ENCODE peak calls at places on chromosomes 13 and 19, in seven cellular contexts. X is psoas muscle, T is dorsolateral prefrontal cortex, L is stomach, M is PC-3, E is AG09309, Z is heart right ventricle. W is an unnamed sample.
A peak's percentile ranks its signal among the peaks of the same experiment; 100 is the strongest.

GRCh38 chr13:99380402-99380801 is 73.2 kb upstream of the GPR183 start:
- DNase-seq in X (no peak), T (no peak), L (no peak), M (no peak), E (no peak), Z (no peak), W (no peak)

GRCh38 chr19:55082023-55082851 is 6.6 kb downstream of the EPS8L1 start:
- DNase-seq in X (no peak), T (no peak), L (no peak), M (peak; percentile 37), E (no peak), Z (peak; percentile 47), W (no peak)

GRCh38 chr13:96093296-96094006 is 3.5 kb downstream of the HS6ST3 start:
- DNase-seq in X (no peak), T (no peak), L (no peak), M (peak; percentile 37), E (no peak), Z (no peak), W (no peak)

GRCh38 chr19:34662919-34663318 is 14.0 kb downstream of the SCGB2B2 start:
- DNase-seq in X (no peak), T (no peak), L (no peak), M (peak; percentile 36), E (no peak), Z (no peak), W (peak; percentile 29)

GRCh38 chr13:39317284-39317683 is 279.0 kb downstream of the NHLRC3 start:
- DNase-seq in X (peak; percentile 47), T (peak; percentile 32), L (no peak), M (peak; percentile 47), E (no peak), Z (peak; percentile 43), W (no peak)

GRCh38 chr13:48829536-48829935 is 146.2 kb upstream of the FNDC3A start:
- DNase-seq in X (no peak), T (no peak), L (no peak), M (no peak), E (no peak), Z (no peak), W (no peak)

GRCh38 chr19:45769821-45770191 is 754 bp upstream of the SIX5 start:
- DNase-seq in X (no peak), T (peak; percentile 40), L (peak; percentile 49), M (no peak), E (no peak), Z (peak; percentile 45), W (no peak)

GRCh38 chr19:17575871-17576757 is 20.7 kb downstream of the COLGALT1 start:
- DNase-seq in X (no peak), T (no peak), L (no peak), M (no peak), E (no peak), Z (no peak), W (no peak)

GRCh38 chr19:17405250-17406038 is at the start of gene BST2:
- DNase-seq in X (peak; percentile 73), T (peak; percentile 53), L (peak; percentile 64), M (no peak), E (no peak), Z (peak; percentile 72), W (no peak)

GRCh38 chr19:43984687-43985000 is 656 bp downstream of the ZNF155 start:
- DNase-seq in X (peak; percentile 14), T (no peak), L (no peak), M (no peak), E (no peak), Z (peak; percentile 24), W (no peak)

GRCh38 chr19:53333071-53333465 is 481 bp upstream of the ZNF845 start:
- DNase-seq in X (peak; percentile 29), T (peak; percentile 16), L (peak; percentile 42), M (no peak), E (no peak), Z (peak; percentile 27), W (peak; percentile 62)

GRCh38 chr19:7293795-7294570 is at the start of gene INSR:
- DNase-seq in X (peak; percentile 92), T (peak; percentile 81), L (peak; percentile 91), M (peak; percentile 94), E (peak; percentile 46), Z (peak; percentile 90), W (peak; percentile 85)

GRCh38 chr13:95355491-95355890 is 54.2 kb upstream of the ABCC4 start:
- DNase-seq in X (no peak), T (no peak), L (no peak), M (peak; percentile 49), E (peak; percentile 20), Z (no peak), W (no peak)

GRCh38 chr19:944663-945241 is 18.9 kb downstream of the ARID3A start:
- DNase-seq in X (no peak), T (no peak), L (no peak), M (no peak), E (no peak), Z (no peak), W (no peak)

GRCh38 chr19:2245273-2245672 is 3.9 kb upstream of the AMH start:
- DNase-seq in X (no peak), T (no peak), L (no peak), M (no peak), E (no peak), Z (no peak), W (no peak)

GRCh38 chr19:2246014-2246620 is 3.0 kb upstream of the AMH start:
- DNase-seq in X (no peak), T (no peak), L (no peak), M (no peak), E (no peak), Z (no peak), W (no peak)

GRCh38 chr19:2247433-2248101 is 1.6 kb upstream of the AMH start:
- DNase-seq in X (no peak), T (no peak), L (no peak), M (no peak), E (no peak), Z (no peak), W (no peak)

GRCh38 chr19:2248136-2249009 is 750 bp upstream of the AMH start:
- DNase-seq in X (no peak), T (no peak), L (no peak), M (no peak), E (no peak), Z (no peak), W (no peak)

GRCh38 chr19:2246801-2247361 is 2.2 kb upstream of the AMH start:
- DNase-seq in X (peak; percentile 73), T (peak; percentile 53), L (peak; percentile 50), M (peak; percentile 39), E (no peak), Z (peak; percentile 51), W (no peak)
- TF ChIP-seq CTCF in X (no peak), T (no peak), L (no peak), M (no peak), E (no peak), Z (no peak), W (no peak)

DNA sequence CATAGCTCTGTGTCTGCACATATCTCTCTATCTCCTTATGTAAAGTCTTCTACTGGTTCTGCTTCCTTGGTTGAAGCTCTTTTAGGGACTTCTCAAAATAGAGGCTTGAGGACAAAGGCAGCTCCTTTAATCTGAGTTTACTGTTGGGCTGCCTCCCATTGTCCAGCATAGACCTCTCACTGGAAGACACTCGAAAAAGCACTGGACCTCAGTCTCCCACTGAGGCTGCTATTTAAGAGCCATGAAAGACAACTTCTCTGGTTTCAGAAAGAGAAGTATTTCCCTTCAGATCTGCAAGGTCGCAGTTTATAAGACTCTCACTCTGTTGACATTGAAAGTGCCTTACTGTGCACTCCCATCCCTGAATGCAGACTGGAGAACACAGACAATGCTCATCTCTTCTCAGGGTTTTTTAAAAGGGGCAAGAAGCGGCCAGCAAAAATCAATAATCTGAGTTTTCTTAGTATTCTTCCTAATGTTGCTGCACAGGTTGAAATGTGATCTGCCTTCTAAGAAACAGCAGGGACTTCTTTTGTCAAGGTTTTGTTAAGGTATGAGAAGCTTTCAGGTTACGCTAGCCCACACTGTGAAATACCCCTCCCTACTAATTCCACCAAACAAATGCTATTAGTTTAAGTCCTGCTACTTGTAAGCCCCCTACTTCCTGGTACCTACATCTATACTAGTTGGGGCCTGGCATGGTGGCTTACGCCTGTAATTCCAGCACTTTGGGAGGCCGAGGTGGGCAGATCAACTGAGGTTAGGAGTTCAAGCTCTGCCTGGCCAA is 450.0 kb upstream of the SLC10A2 start:
- DNase-seq in X (no peak), T (no peak), L (no peak), M (no peak), E (no peak), Z (no peak), W (no peak)
- TF ChIP-seq CTCF in X (no peak), T (no peak), L (no peak), M (no peak), E (no peak), Z (no peak), W (no peak)

GRCh38 chr13:44231786-44232516 is 141.7 kb upstream of the SERP2 start:
- DNase-seq in X (peak; percentile 72), T (no peak), L (peak; percentile 82), M (peak; percentile 97), E (peak; percentile 86), Z (no peak), W (no peak)
- TF ChIP-seq CTCF in X (peak; percentile 18), T (no peak), L (no peak), M (no peak), E (peak; percentile 25), Z (no peak), W (no peak)

GRCh38 chr19:13961826-13962737 is 9.8 kb downstream of the DCAF15 start:
- DNase-seq in X (no peak), T (no peak), L (no peak), M (no peak), E (no peak), Z (no peak), W (no peak)

GRCh38 chr19:13959962-13960862 is 7.9 kb downstream of the DCAF15 start:
- DNase-seq in X (no peak), T (no peak), L (no peak), M (no peak), E (no peak), Z (no peak), W (peak; percentile 55)

GRCh38 chr19:13962738-13963602 is 10.7 kb downstream of the DCAF15 start:
- DNase-seq in X (no peak), T (no peak), L (no peak), M (no peak), E (no peak), Z (no peak), W (no peak)

GRCh38 chr19:13959141-13959961 is 7.0 kb downstream of the DCAF15 start:
- DNase-seq in X (no peak), T (no peak), L (no peak), M (no peak), E (no peak), Z (no peak), W (no peak)

DNA sequence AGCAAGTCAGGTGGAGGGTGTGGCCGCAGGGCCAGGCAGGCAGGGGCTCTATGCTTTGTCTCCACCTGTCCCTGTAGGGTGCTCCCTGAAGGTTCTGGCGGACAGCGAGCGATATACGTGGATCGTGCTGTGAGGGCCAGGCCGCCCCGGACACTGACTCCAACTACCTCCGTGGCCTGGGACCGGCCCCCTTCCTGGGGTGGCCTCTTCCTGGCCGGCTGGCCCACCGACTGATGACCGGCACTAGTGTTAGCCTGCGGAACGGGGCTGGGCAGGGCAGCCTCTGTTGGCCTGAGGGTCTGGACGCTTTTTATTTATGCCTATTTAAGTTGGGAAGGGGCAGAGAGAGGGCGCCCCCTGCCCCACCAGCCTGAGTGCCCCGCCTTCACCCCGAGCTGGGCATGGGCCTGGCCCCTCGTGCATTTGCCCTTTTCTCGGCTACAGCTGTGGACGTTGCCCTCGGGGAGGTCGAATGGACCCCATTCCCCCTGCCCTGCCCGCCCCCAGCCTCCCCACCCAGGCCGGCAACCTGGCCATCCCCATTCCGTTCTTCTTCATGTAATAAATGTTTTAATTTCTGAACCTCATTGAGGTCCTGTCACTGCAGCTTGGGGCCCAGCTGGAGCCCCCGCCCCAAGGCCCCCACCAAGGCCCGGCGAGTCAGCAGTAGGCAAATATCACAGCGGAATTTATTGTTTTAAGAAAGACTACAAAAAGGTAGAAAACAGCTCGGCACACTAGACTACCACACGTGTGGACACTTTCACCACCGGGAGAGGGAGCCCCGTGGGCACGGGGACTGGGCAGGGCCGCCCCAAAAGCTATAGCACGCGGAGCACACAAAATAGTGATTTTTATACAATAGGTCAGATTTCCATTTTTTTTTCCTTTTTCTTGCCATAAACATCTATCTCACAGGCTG is 8.8 kb downstream of the DCAF15 start:
- DNase-seq in X (no peak), T (no peak), L (no peak), M (peak; percentile 15), E (no peak), Z (no peak), W (no peak)
- TF ChIP-seq CTCF in X (no peak), T (no peak), L (no peak), M (peak; percentile 24), E (no peak), Z (no peak), W (no peak)

W was measured in endothelial cell.